ENCODE peak calls at places on chromosomes 3 and 15, in five cellular contexts. I is neural progenitor cell, J is keratinocyte, K is tibial artery, L is sigmoid colon. U is an unnamed sample.
A peak's percentile ranks its signal among the peaks of the same experiment; 100 is the strongest.

GRCh38 chr15:57494575-57494974 is 97.1 kb upstream of the MYZAP start:
- DNase-seq in L (no peak), K (no peak), J (no peak), I (no peak), U (no peak)

GRCh38 chr15:70210076-70210475 is 112.4 kb upstream of the TLE3 start:
- DNase-seq in L (no peak), J (no peak), I (no peak), K (no peak), U (no peak)

GRCh38 chr3:7999363-7999762 is 502.3 kb upstream of the LMCD1 start:
- DNase-seq in L (no peak), K (no peak), I (peak; percentile 80), J (no peak), U (no peak)

GRCh38 chr15:100572362-100572983 is 29.5 kb downstream of the LINS1 start:
- DNase-seq in K (no peak), J (no peak), I (no peak), L (no peak), U (no peak)

GRCh38 chr3:128549283-128550112 is 56.5 kb upstream of the GATA2 start:
- DNase-seq in K (no peak), L (no peak), J (no peak), I (no peak), U (peak; percentile 36)

GRCh38 chr15:73375012-73375411 is 6.3 kb upstream of the HCN4 start:
- DNase-seq in I (no peak), L (no peak), K (no peak), J (no peak), U (no peak)

GRCh38 chr3:41200669-41201021 is 1.3 kb downstream of the CTNNB1 start:
- DNase-seq in J (no peak), L (no peak), I (peak; percentile 53), K (no peak), U (no peak)

GRCh38 chr3:58559586-58559985 is 17.6 kb downstream of the FAM107A start:
- DNase-seq in L (no peak), J (no peak), K (peak; percentile 51), I (no peak), U (no peak)

GRCh38 chr15:38683382-38684242 is 119.0 kb upstream of the RASGRP1 start:
- DNase-seq in L (no peak), J (no peak), I (peak; percentile 63), K (no peak), U (no peak)

GRCh38 chr3:20546636-20547035 is 360.6 kb upstream of the SGO1 start:
- DNase-seq in K (no peak), J (no peak), L (no peak), I (no peak), U (no peak)

GRCh38 chr15:99930696-99931095 is 197.5 kb upstream of the LYSMD4 start:
- DNase-seq in L (no peak), I (no peak), J (no peak), K (no peak), U (no peak)

GRCh38 chr3:104598848-104599501 is 767.7 kb upstream of the ALCAM start:
- DNase-seq in J (no peak), I (no peak), K (no peak), L (no peak), U (no peak)

GRCh38 chr3:28476194-28476593 is 127.6 kb upstream of the AZI2 start:
- DNase-seq in I (peak; percentile 65), K (no peak), J (peak; percentile 4), L (no peak), U (peak; percentile 5)

GRCh38 chr3:16695710-16696109 is 90.5 kb upstream of the DAZL start:
- DNase-seq in I (no peak), L (no peak), K (no peak), J (no peak), U (no peak)

GRCh38 chr3:55488398-55489055 is 1.4 kb upstream of the WNT5A start:
- DNase-seq in L (peak; percentile 89), I (peak; percentile 75), K (no peak), J (no peak), U (no peak)

GRCh38 chr15:78201281-78202190 is 32.8 kb downstream of the ACSBG1 start:
- DNase-seq in L (no peak), K (no peak), J (no peak), I (no peak), U (no peak)

GRCh38 chr3:47542614-47543173 is 29.2 kb upstream of the ELP6 start:
- DNase-seq in L (peak; percentile 82), K (peak; percentile 81), J (no peak), I (no peak), U (no peak)

GRCh38 chr3:152621006-152621868 is 213.7 kb upstream of the P2RY1 start:
- DNase-seq in K (no peak), J (no peak), L (no peak), I (no peak), U (no peak)

GRCh38 chr15:48537277-48538113 is 108.0 kb downstream of the FBN1 start:
- DNase-seq in I (no peak), J (no peak), K (no peak), L (no peak), U (no peak)

GRCh38 chr3:134077649-134078081 is 47.9 kb upstream of the SLCO2A1 start:
- DNase-seq in I (no peak), K (no peak), J (no peak), L (no peak), U (no peak)

GRCh38 chr3:194482196-194482593 is 4.6 kb downstream of the ATP13A3 start:
- DNase-seq in L (no peak), I (no peak), J (no peak), K (no peak), U (no peak)

GRCh38 chr15:69939513-69940440 is 157.9 kb downstream of the TLE3 start:
- DNase-seq in J (no peak), K (no peak), I (peak; percentile 80), L (no peak), U (no peak)

GRCh38 chr3:58496206-58496605 is 4.3 kb downstream of the KCTD6 start:
- DNase-seq in I (peak; percentile 65), L (no peak), J (no peak), K (no peak), U (no peak)

GRCh38 chr3:126358038-126358815 is 1.0 kb upstream of the KLF15 start:
- DNase-seq in K (peak; percentile 89), J (no peak), I (peak; percentile 81), L (peak; percentile 81), U (no peak)

GRCh38 chr3:126361211-126361610 is 4.0 kb upstream of the KLF15 start:
- DNase-seq in J (no peak), L (no peak), I (no peak), K (peak; percentile 55), U (no peak)

GRCh38 chr3:126360046-126360713 is 3.0 kb upstream of the KLF15 start:
- DNase-seq in K (peak; percentile 45), J (no peak), L (peak; percentile 58), I (no peak), U (no peak)

GRCh38 chr3:126358816-126359181 is 1.6 kb upstream of the KLF15 start:
- DNase-seq in L (peak; percentile 58), K (peak; percentile 61), I (no peak), J (no peak), U (no peak)

DNA sequence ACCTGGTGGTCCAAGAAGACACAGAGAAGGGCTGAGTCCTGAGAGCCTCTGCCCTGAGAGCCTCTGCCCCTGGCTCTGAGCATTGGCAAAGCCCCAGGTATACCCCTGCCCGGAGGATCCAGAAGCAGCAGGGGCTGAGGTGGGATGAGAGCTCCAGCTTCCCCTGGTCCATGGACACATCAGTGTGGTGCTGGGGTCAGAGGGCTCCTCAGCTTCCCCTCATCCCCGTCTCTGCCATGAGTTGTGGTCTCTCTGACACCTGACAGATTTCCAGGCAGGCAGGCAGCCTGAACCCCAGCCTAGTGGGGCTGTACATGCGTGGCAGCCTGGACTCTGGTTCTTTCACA is 3.5 kb upstream of the KLF15 start:
- DNase-seq in L (no peak), I (no peak), K (peak; percentile 60), J (no peak), U (no peak)
- TF ChIP-seq CTCF in L (no peak), I (no peak), K (no peak), J (no peak), U (no peak)

GRCh38 chr15:41148065-41148464 is 32.0 kb upstream of the INO80 start:
- DNase-seq in L (no peak), K (no peak), I (no peak), J (no peak), U (no peak)
- H3K4me3 ChIP-seq in L (no peak overlapping the region), K (no peak overlapping the region), I (no peak overlapping the region), J (no peak overlapping the region), U (no peak overlapping the region)

GRCh38 chr3:71453822-71454512 is 129.6 kb downstream of the FOXP1 start:
- DNase-seq in I (no peak), L (no peak), J (no peak), K (no peak), U (no peak)

GRCh38 chr3:71458895-71459294 is 124.6 kb downstream of the FOXP1 start:
- DNase-seq in J (no peak), L (no peak), K (no peak), I (no peak), U (no peak)

GRCh38 chr3:71454513-71455423 is 128.8 kb downstream of the FOXP1 start:
- DNase-seq in I (no peak), L (no peak), K (no peak), J (no peak), U (no peak)

GRCh38 chr3:71456826-71457225 is 126.7 kb downstream of the FOXP1 start:
- DNase-seq in I (no peak), L (no peak), K (no peak), J (no peak), U (no peak)

GRCh38 chr3:71456155-71456554 is 127.4 kb downstream of the FOXP1 start:
- DNase-seq in I (no peak), K (no peak), L (no peak), J (no peak), U (no peak)
- TF ChIP-seq CTCF in I (no peak), K (no peak), L (no peak), J (no peak), U (no peak)

DNA sequence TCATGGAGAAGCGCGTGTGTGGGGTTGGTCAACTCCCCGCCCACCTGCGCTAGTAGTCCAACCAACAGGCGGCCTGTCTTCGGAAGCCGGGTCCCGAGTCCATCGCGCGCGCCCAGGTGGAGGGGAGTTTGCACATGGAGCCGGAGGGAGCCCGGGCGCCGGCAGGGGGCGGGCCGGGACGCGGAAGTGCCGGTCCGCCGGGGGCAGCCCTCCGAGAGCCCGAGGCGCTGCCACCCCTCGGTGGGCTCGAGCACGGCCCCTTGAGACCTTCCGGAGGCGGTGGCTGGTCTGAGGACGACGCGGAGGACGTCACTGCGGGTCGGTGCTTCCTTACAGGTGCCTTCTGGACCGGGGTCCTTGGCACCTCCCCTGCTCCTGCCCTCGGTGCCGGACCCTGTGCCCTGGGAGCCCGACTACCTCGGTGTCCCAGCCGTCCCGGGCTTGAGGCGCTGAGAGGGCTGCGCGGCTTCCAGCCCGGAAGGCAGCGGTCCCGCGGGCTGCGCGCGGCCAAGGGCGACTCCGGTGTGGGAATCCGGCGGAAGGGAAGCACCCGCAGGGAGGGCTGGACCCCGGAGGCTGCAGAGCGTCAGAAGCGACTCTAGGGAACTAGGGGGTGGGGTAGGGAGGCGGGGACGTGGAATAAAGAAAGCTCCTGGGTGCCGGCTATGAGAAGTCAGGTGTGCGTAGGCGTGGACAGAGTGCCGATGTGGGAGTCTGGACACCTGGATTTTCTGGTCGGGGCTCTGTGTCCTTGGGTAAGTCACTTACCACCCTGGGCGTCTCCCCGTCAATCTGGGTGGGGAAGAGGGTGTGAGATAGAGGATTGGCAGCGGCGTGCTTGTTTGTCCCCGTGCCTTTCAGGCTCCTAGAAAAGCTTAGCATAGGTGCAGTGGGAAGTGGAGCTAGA is 212.3 kb downstream of the FGF12 start:
- DNase-seq in J (no peak), I (peak; percentile 84), L (no peak), K (peak; percentile 61), U (no peak)
- H3K4me3 ChIP-seq in J (peak overlapping the region; percentile 26), I (peak overlapping the region; percentile 77), L (peak overlapping the region; percentile 47), K (peak overlapping the region; percentile 47), U (no peak overlapping the region)

U was measured in AG04449.